ENCODE peak calls at places on chromosomes 5 and 9, in four cellular contexts. One of them, this sample, is unnamed.

GRCh38 chr5:172849636-172850453 is 15.8 kb downstream of the ERGIC1 start:
- DNase-seq in glutamatergic neuron: peak
- DNase-seq in suprapubic skin: no peak
- DNase-seq in epithelial cell of esophagus: peak
- DNase-seq in this sample: no peak

GRCh38 chr9:97109194-97109811 is 70.4 kb upstream of the CTSV start:
- DNase-seq in glutamatergic neuron: peak
- DNase-seq in suprapubic skin: no peak
- DNase-seq in epithelial cell of esophagus: peak
- DNase-seq in this sample: no peak

GRCh38 chr9:110197330-110198187 is 10.4 kb downstream of the C9orf152 start:
- DNase-seq in glutamatergic neuron: no peak
- DNase-seq in suprapubic skin: peak
- DNase-seq in epithelial cell of esophagus: no peak
- DNase-seq in this sample: no peak

GRCh38 chr9:134158242-134158641 is 6.1 kb downstream of the RNU6ATAC start:
- DNase-seq in glutamatergic neuron: no peak
- DNase-seq in suprapubic skin: no peak
- DNase-seq in epithelial cell of esophagus: no peak
- DNase-seq in this sample: no peak

GRCh38 chr5:139565411-139566305 is 4.5 kb downstream of the UBE2D2 start:
- DNase-seq in glutamatergic neuron: no peak
- DNase-seq in suprapubic skin: no peak
- DNase-seq in epithelial cell of esophagus: no peak
- DNase-seq in this sample: no peak

GRCh38 chr5:104344809-104345512 is 782.4 kb upstream of the NUDT12 start:
- DNase-seq in glutamatergic neuron: peak
- DNase-seq in suprapubic skin: no peak
- DNase-seq in epithelial cell of esophagus: peak
- DNase-seq in this sample: no peak

GRCh38 chr5:131220566-131220965 is 43.3 kb upstream of the CDC42SE2 start:
- DNase-seq in glutamatergic neuron: no peak
- DNase-seq in suprapubic skin: no peak
- DNase-seq in epithelial cell of esophagus: no peak
- DNase-seq in this sample: no peak

GRCh38 chr5:74167206-74167929 is 473.2 kb downstream of the ENC1 start:
- DNase-seq in glutamatergic neuron: no peak
- DNase-seq in suprapubic skin: no peak
- DNase-seq in epithelial cell of esophagus: peak
- DNase-seq in this sample: no peak

GRCh38 chr9:97773091-97773490 is 76.0 kb upstream of the XPA start:
- DNase-seq in glutamatergic neuron: no peak
- DNase-seq in suprapubic skin: no peak
- DNase-seq in epithelial cell of esophagus: peak
- DNase-seq in this sample: no peak

GRCh38 chr5:138649316-138649720 is 74.1 kb upstream of the HSPA9 start:
- DNase-seq in glutamatergic neuron: peak
- DNase-seq in suprapubic skin: no peak
- DNase-seq in epithelial cell of esophagus: no peak
- DNase-seq in this sample: no peak

GRCh38 chr9:120299785-120300184 is 280.2 kb downstream of the CDK5RAP2 start:
- DNase-seq in glutamatergic neuron: no peak
- DNase-seq in suprapubic skin: no peak
- DNase-seq in epithelial cell of esophagus: no peak
- DNase-seq in this sample: no peak

GRCh38 chr9:129868571-129869486 is 33.6 kb downstream of the USP20 start:
- DNase-seq in glutamatergic neuron: no peak
- DNase-seq in suprapubic skin: no peak
- DNase-seq in epithelial cell of esophagus: peak
- DNase-seq in this sample: no peak

GRCh38 chr5:1035421-1036405 is 27.1 kb downstream of the NKD2 start:
- DNase-seq in glutamatergic neuron: peak
- DNase-seq in suprapubic skin: peak
- DNase-seq in epithelial cell of esophagus: no peak
- DNase-seq in this sample: no peak

GRCh38 chr9:100933656-100934055 is 94.9 kb upstream of the PLPPR1 start:
- DNase-seq in glutamatergic neuron: no peak
- DNase-seq in suprapubic skin: no peak
- DNase-seq in epithelial cell of esophagus: peak
- DNase-seq in this sample: no peak

GRCh38 chr9:127501821-127502343 is 50.6 kb downstream of the LRSAM1 start:
- DNase-seq in glutamatergic neuron: no peak
- DNase-seq in suprapubic skin: no peak
- DNase-seq in epithelial cell of esophagus: no peak
- DNase-seq in this sample: no peak

DNA sequence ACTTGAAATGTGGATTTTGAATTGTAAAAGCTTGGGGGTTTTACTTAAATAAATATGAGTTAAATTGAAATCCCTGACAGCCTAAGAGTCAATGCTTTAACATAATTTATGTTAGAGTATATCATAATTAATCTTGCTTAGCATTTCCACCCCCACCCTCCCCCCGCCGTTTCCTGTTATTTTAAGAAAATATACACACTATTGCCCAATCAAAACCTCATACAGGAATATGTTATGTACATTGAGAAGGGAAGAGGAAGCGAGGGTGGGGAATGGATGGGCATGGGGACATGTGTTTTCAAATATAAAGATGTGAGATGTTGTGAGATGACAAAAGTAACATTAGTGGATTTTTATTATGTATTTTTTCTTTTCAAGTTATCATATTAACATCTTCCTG is 561.1 kb upstream of the MEF2C start:
- DNase-seq in glutamatergic neuron: no peak
- DNase-seq in suprapubic skin: no peak
- DNase-seq in epithelial cell of esophagus: no peak
- DNase-seq in this sample: no peak
- TF ChIP-seq CTCF in glutamatergic neuron: no peak
- TF ChIP-seq CTCF in suprapubic skin: no peak
- TF ChIP-seq CTCF in epithelial cell of esophagus: no peak
- TF ChIP-seq CTCF in this sample: no peak

GRCh38 chr5:114055810-114056476 is 305.9 kb upstream of the KCNN2 start:
- DNase-seq in glutamatergic neuron: peak
- DNase-seq in suprapubic skin: no peak
- DNase-seq in epithelial cell of esophagus: peak
- DNase-seq in this sample: peak
- TF ChIP-seq CTCF in glutamatergic neuron: no peak
- TF ChIP-seq CTCF in suprapubic skin: no peak
- TF ChIP-seq CTCF in epithelial cell of esophagus: no peak
- TF ChIP-seq CTCF in this sample: no peak

DNA sequence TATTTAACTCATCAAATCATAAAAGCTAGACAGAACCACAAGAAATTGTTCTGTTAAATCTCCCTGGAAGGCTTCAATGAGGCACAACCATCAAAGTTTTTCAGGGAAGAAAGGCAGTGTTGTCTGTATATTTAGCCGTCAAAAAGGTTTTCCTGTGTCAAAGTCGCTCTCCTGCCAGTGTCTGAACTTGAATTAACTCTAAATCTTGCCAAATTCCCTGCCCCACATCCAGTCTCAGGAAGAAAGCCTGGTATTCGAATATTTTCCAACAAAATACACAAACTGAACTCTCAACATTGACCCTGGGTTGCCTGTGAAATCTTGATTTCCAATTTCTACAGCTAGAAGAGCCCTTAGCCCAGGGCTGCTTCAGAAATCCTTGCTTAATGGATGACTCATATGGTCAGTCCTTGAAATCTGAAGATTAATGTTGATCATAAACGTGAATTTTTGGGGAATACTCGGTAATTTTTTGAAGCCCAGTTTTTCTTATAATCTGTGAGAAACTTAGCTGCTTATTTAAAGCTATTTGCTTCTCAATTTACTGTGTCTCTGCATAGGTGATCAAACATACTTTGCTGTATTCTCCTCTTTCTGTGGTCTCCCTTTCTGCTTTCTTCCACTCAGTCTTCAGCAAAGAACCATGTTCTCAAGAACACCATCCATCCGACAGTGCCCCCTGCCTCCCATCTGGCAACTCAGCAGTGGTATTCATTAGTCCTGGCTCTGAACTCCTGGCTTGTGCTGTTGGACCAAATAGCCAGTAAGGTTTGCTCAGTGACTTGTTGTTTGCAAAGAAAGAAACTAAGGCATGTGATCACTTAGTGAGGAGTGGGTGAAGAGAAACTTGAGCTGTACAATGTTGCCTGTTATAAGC is 58.9 kb downstream of the NREP start:
- DNase-seq in glutamatergic neuron: no peak
- DNase-seq in suprapubic skin: no peak
- DNase-seq in epithelial cell of esophagus: peak
- DNase-seq in this sample: no peak
- TF ChIP-seq CTCF in glutamatergic neuron: no peak
- TF ChIP-seq CTCF in suprapubic skin: no peak
- TF ChIP-seq CTCF in epithelial cell of esophagus: peak
- TF ChIP-seq CTCF in this sample: no peak

GRCh38 chr9:37027582-37028424 is 6.3 kb downstream of the PAX5 start:
- DNase-seq in glutamatergic neuron: peak
- DNase-seq in suprapubic skin: no peak
- DNase-seq in epithelial cell of esophagus: peak
- DNase-seq in this sample: peak
- TF ChIP-seq CTCF in glutamatergic neuron: no peak
- TF ChIP-seq CTCF in suprapubic skin: no peak
- TF ChIP-seq CTCF in epithelial cell of esophagus: no peak
- TF ChIP-seq CTCF in this sample: no peak

DNA sequence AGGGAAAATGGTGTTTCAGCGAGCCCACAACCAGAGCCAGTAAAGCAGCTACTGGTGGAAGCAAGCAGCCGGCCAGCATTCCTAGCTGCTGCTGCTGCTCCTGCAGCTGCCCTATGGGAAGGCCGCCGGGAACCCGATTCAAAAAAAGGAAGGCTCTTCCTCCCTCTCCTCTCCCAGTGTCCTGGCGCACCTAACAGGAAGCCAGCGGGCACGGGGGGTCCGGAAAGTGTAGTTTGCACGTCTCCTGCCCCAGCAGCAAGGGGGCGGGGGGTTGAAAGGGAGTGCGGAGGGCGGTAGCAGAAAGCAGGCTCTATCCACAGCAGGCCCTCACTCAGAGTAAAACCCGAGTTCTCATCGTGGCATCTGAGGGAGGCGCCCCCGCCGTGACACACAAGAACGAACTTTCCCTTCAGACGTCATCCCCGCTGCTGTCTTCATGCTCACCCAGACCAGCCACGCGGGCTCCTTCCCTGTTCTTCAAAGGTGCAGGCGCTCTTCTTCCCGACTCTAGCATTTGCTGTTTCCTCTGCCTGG is 16.5 kb downstream of the GRXCR2 start:
- DNase-seq in glutamatergic neuron: peak
- DNase-seq in suprapubic skin: no peak
- DNase-seq in epithelial cell of esophagus: peak
- DNase-seq in this sample: peak
- TF ChIP-seq CTCF in glutamatergic neuron: no peak
- TF ChIP-seq CTCF in suprapubic skin: no peak
- TF ChIP-seq CTCF in epithelial cell of esophagus: no peak
- TF ChIP-seq CTCF in this sample: no peak

GRCh38 chr9:83596899-83597504 is 25.9 kb upstream of the IDNK start:
- DNase-seq in glutamatergic neuron: peak
- DNase-seq in suprapubic skin: no peak
- DNase-seq in epithelial cell of esophagus: peak
- DNase-seq in this sample: peak
- TF ChIP-seq CTCF in glutamatergic neuron: peak
- TF ChIP-seq CTCF in suprapubic skin: no peak
- TF ChIP-seq CTCF in epithelial cell of esophagus: peak
- TF ChIP-seq CTCF in this sample: peak

This sample was measured in progenitor cell of endocrine pancreas.